ENCODE peak calls at places on chromosomes 13 and 19, in four cellular contexts. Y is psoas muscle; R is dorsolateral prefrontal cortex; Z is activated CD8-positive, alpha-beta memory T cell treated with anti-CD3 and anti-CD28 coated beads for 1 hour. B is an unnamed sample.

GRCh38 chr19:48925240-48925843 is 8.2 kb upstream of the DHDH start:
- DNase-seq in Y (no peak), R (no peak), Z (no peak), B (no peak)

GRCh38 chr19:45250832-45251451 is at the start of gene MARK4:
- DNase-seq in Y (peak), R (peak), Z (peak), B (no peak)

GRCh38 chr13:50119593-50119992 is 104.3 kb downstream of the KCNRG start:
- DNase-seq in Y (no peak), R (no peak), Z (no peak), B (no peak)

GRCh38 chr19:1264801-1265610 is 4.1 kb upstream of the CIRBP start:
- DNase-seq in Y (peak), R (no peak), Z (no peak), B (peak)

GRCh38 chr19:16737909-16738308 is 18.3 kb downstream of the NWD1 start:
- DNase-seq in Y (no peak), R (no peak), Z (no peak), B (peak)

GRCh38 chr13:30186644-30187431 is 120.5 kb downstream of the KATNAL1 start:
- DNase-seq in Y (no peak), R (no peak), Z (no peak), B (no peak)

GRCh38 chr13:112713517-112714253 is 23.8 kb downstream of the ATP11A start:
- DNase-seq in Y (no peak), R (no peak), Z (no peak), B (no peak)

GRCh38 chr13:20073775-20074174 is 87.1 kb downstream of the GJA3 start:
- DNase-seq in Y (no peak), R (no peak), Z (no peak), B (no peak)

GRCh38 chr19:38073806-38074685 is 150.0 kb downstream of the DPF1 start:
- DNase-seq in Y (no peak), R (peak), Z (no peak), B (no peak)

GRCh38 chr13:35763805-35764170 is 287.3 kb upstream of the MAB21L1 start:
- DNase-seq in Y (no peak), R (no peak), Z (no peak), B (no peak)

GRCh38 chr19:12789098-12789903 is 2.0 kb upstream of the JUNB start:
- DNase-seq in Y (no peak), R (no peak), Z (no peak), B (no peak)

GRCh38 chr13:24741791-24742190 is 22.2 kb upstream of the RNF17 start:
- DNase-seq in Y (no peak), R (no peak), Z (no peak), B (no peak)